ENCODE peak calls at places on chromosome 22, in nine cellular contexts. J is GM12878, Y is stomach, G is GM23338, T is HCT116, V is sigmoid colon, B is K562, U is transverse colon, E is prostate gland. A is an unnamed sample.

GRCh38 chr22:23180301-23180892 is at the start of gene BCR:
- DNase-seq in E (peak), U (peak), Y (peak), J (no peak), T (peak), B (peak), G (peak), V (peak), A (peak)

GRCh38 chr22:28029201-28029948 is 110.3 kb upstream of the PITPNB start:
- DNase-seq in T (no peak), Y (peak), U (peak), J (no peak), V (no peak), G (peak), E (peak), B (no peak), A (no peak)

GRCh38 chr22:17627961-17628303 is 617 bp downstream of the ATP6V1E1 start:
- DNase-seq in G (peak), Y (no peak), J (no peak), V (no peak), B (no peak), T (no peak), E (no peak), U (no peak), A (no peak)

GRCh38 chr22:35630387-35630793 is 13.3 kb upstream of the MB start:
- DNase-seq in B (no peak), G (peak), T (peak), Y (no peak), V (peak), E (no peak), U (no peak), J (no peak), A (no peak)

GRCh38 chr22:17951315-17951714 is 73.0 kb downstream of the MICAL3 start:
- DNase-seq in U (no peak), J (no peak), V (no peak), T (no peak), G (no peak), B (no peak), E (no peak), Y (no peak), A (no peak)

GRCh38 chr22:28105396-28105795 is 186.3 kb upstream of the PITPNB start:
- DNase-seq in V (no peak), E (no peak), T (no peak), J (no peak), Y (no peak), B (no peak), U (no peak), G (no peak), A (no peak)

GRCh38 chr22:40121463-40121862 is 56.3 kb upstream of the TNRC6B start:
- DNase-seq in E (no peak), J (no peak), U (peak), V (no peak), T (no peak), G (no peak), B (no peak), Y (peak), A (no peak)

GRCh38 chr22:19448076-19448607 is 631 bp upstream of the C22orf39 start:
- DNase-seq in E (peak), V (peak), G (peak), T (no peak), J (no peak), U (peak), B (peak), Y (peak), A (peak)

GRCh38 chr22:47384977-47385376 is 622.5 kb downstream of the TBC1D22A start:
- DNase-seq in U (no peak), B (no peak), G (no peak), T (no peak), E (no peak), J (no peak), V (peak), Y (no peak), A (no peak)

GRCh38 chr22:35761037-35761436 is 43.4 kb downstream of the APOL5 start:
- DNase-seq in T (peak), G (peak), E (no peak), Y (no peak), V (no peak), B (peak), J (no peak), U (no peak), A (no peak)

GRCh38 chr22:23862103-23862502 is 4.4 kb downstream of the SLC2A11 start:
- DNase-seq in B (peak), E (peak), G (peak), J (no peak), V (no peak), T (peak), Y (no peak), U (no peak), A (no peak)

GRCh38 chr22:20080776-20081654 is 974 bp downstream of the DGCR8 start:
- DNase-seq in T (no peak), E (no peak), G (peak), J (no peak), B (peak), Y (no peak), U (peak), V (no peak), A (no peak)

GRCh38 chr22:23827351-23827995 is 11.3 kb downstream of the DERL3 start:
- DNase-seq in E (no peak), J (no peak), B (no peak), U (no peak), Y (no peak), V (peak), G (no peak), T (no peak), A (no peak)

GRCh38 chr22:47411006-47411405 is 648.6 kb downstream of the TBC1D22A start:
- DNase-seq in E (no peak), J (no peak), Y (no peak), B (no peak), T (no peak), G (no peak), V (no peak), U (no peak), A (no peak)

GRCh38 chr22:21832291-21833290 is 34.9 kb downstream of the MAPK1 start:
- DNase-seq in E (no peak), B (peak), Y (no peak), U (no peak), T (no peak), V (no peak), G (peak), J (no peak), A (no peak)

GRCh38 chr22:16953206-16954059 is 54.6 kb downstream of the GAB4 start:
- DNase-seq in E (no peak), B (no peak), T (no peak), Y (no peak), G (no peak), J (no peak), V (no peak), U (no peak), A (no peak)

GRCh38 chr22:23840026-23840425 is 1.2 kb upstream of the DERL3 start:
- DNase-seq in E (no peak), V (no peak), T (no peak), Y (no peak), G (no peak), B (no peak), J (no peak), U (no peak), A (no peak)

GRCh38 chr22:19515654-19516377 is 8.4 kb downstream of the CLDN5 start:
- DNase-seq in J (no peak), T (no peak), G (no peak), Y (no peak), B (no peak), U (no peak), E (no peak), V (no peak), A (no peak)

GRCh38 chr22:30015846-30016245 is 64.4 kb upstream of the HORMAD2 start:
- DNase-seq in G (no peak), T (no peak), Y (no peak), E (no peak), J (no peak), U (no peak), B (no peak), V (no peak), A (no peak)

GRCh38 chr22:40535189-40535512 is 101.4 kb downstream of the MRTFA start:
- DNase-seq in V (no peak), G (no peak), Y (no peak), B (no peak), E (no peak), J (no peak), T (no peak), U (no peak), A (no peak)

GRCh38 chr22:28034760-28035401 is 115.8 kb upstream of the PITPNB start:
- DNase-seq in B (peak), T (no peak), Y (peak), E (peak), U (peak), J (no peak), G (no peak), V (peak), A (no peak)

GRCh38 chr22:39773976-39774539 is 119.5 kb downstream of the ENTHD1 start:
- DNase-seq in B (peak), U (peak), V (no peak), Y (no peak), E (peak), J (peak), T (no peak), G (no peak), A (peak)

GRCh38 chr22:27642104-27642800 is 159.3 kb downstream of the MN1 start:
- DNase-seq in T (no peak), J (no peak), B (no peak), G (no peak), E (no peak), U (no peak), Y (no peak), V (no peak), A (no peak)

GRCh38 chr22:48357196-48357595 is 1470.5 kb downstream of the BRD1 start:
- DNase-seq in G (peak), E (no peak), V (peak), J (no peak), Y (no peak), B (no peak), T (no peak), U (no peak), A (no peak)

GRCh38 chr22:49748514-49748913 is 79.2 kb downstream of the BRD1 start:
- DNase-seq in T (no peak), V (no peak), E (no peak), G (no peak), Y (no peak), U (no peak), B (no peak), J (no peak), A (no peak)

GRCh38 chr22:49747130-49747529 is 80.5 kb downstream of the BRD1 start:
- DNase-seq in E (no peak), V (no peak), T (no peak), Y (no peak), G (no peak), U (no peak), B (no peak), J (no peak), A (no peak)

GRCh38 chr22:49634006-49634772 is 193.5 kb downstream of the BRD1 start:
- DNase-seq in Y (no peak), V (no peak), J (no peak), T (no peak), E (no peak), B (no peak), G (no peak), U (no peak), A (no peak)

GRCh38 chr22:41289681-41290080 is 3.7 kb upstream of the RANGAP1 start:
- DNase-seq in B (no peak), E (no peak), T (no peak), G (no peak), Y (no peak), J (no peak), U (no peak), V (no peak), A (no peak)

GRCh38 chr22:19522190-19522880 is 1.9 kb downstream of the CLDN5 start:
- DNase-seq in U (no peak), E (no peak), G (no peak), T (no peak), J (no peak), V (no peak), B (no peak), Y (no peak), A (no peak)

GRCh38 chr22:36862251-36863242 is 1.7 kb downstream of the NCF4 start:
- DNase-seq in U (peak), E (no peak), B (no peak), T (no peak), Y (peak), G (no peak), J (peak), V (peak), A (peak)

GRCh38 chr22:36860017-36860416 is 789 bp upstream of the NCF4 start:
- DNase-seq in E (peak), G (no peak), J (no peak), T (no peak), B (no peak), U (no peak), Y (no peak), V (peak), A (no peak)

GRCh38 chr22:36860438-36860820 is 377 bp upstream of the NCF4 start:
- DNase-seq in Y (no peak), G (no peak), J (no peak), V (no peak), T (no peak), B (no peak), E (no peak), U (no peak), A (no peak)

GRCh38 chr22:36858966-36859365 is 1.8 kb upstream of the NCF4 start:
- DNase-seq in G (no peak), E (no peak), T (no peak), Y (no peak), U (no peak), J (no peak), B (no peak), V (no peak), A (no peak)

DNA sequence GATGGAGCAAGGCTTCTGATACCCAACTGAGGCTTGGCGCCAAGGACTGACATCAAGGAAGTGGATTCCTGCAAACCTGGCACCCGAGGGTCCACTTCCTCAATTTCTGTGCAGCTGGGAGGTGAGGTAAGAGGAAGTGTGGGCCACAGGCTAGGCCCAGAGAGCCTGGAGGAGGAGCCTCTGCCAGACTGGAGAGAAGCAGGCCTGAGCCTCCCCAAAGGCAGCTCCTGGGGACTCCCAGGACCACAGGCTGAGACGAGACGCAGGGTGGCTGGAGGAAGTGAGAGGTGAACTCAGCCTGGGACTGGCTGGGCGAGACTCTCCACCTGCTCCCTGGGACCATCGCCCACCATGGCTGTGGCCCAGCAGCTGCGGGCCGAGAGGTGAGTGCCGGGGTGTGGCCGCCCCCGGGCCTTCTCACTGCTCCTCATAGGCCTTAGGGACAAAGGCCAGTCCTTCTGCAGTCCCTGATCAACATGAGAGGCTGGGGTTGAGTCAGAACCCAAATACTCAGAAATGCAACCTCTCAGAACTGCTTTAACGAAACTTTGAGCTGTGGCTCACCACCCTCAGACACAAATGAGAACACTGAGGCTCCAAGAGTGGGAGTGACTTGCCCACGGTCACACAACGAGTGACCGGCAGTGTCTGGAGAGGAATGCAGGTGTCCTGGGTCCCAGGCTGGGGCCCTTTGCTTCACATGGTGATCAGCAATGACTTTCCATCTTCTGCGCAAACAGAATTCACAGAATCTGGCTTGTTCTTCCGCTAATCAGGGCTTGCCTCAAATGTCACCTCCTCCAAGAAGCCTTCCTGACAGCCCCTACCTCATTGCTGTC is at the start of gene NCF4:
- DNase-seq in Y (peak), E (peak), J (peak), V (peak), U (peak), G (no peak), B (no peak), T (no peak), A (peak)
- TF ChIP-seq POLR2AphosphoS5 in Y (no peak), E (no peak), J (peak), V (no peak), U (peak), G (no peak), B (no peak), T (no peak), A (peak)

GRCh38 chr22:31107206-31108118 is at the start of gene SELENOM:
- DNase-seq in B (peak), G (peak), V (peak), E (peak), T (peak), J (peak), U (peak), Y (peak), A (peak)
- TF ChIP-seq POLR2AphosphoS5 in B (no peak), G (peak), V (peak), E (peak), T (peak), J (peak), U (peak), Y (peak), A (no peak)

GRCh38 chr22:38353142-38353629 is 36.0 kb upstream of the CSNK1E start:
- DNase-seq in Y (peak), V (peak), E (peak), U (peak), J (no peak), T (peak), G (peak), B (peak), A (peak)
- TF ChIP-seq POLR2AphosphoS5 in Y (no peak), V (no peak), E (peak), U (peak), J (no peak), T (peak), G (peak), B (no peak), A (no peak)

GRCh38 chr22:25120093-25120561 is 79.5 kb upstream of the CRYBB3 start:
- DNase-seq in Y (peak), G (peak), J (no peak), U (peak), V (no peak), T (peak), B (no peak), E (peak), A (no peak)
- TF ChIP-seq POLR2AphosphoS5 in Y (no peak), G (no peak), J (no peak), U (no peak), V (no peak), T (no peak), B (no peak), E (peak), A (no peak)

GRCh38 chr22:45268167-45268957 is 16.4 kb upstream of the UPK3A start:
- DNase-seq in J (no peak), Y (peak), B (no peak), V (no peak), U (peak), E (no peak), T (no peak), G (peak), A (no peak)
- TF ChIP-seq POLR2AphosphoS5 in J (no peak), Y (no peak), B (no peak), V (no peak), U (no peak), E (no peak), T (no peak), G (peak), A (no peak)

GRCh38 chr22:31099841-31100761 is 7.3 kb downstream of the SELENOM start:
- DNase-seq in T (no peak), J (no peak), G (no peak), B (no peak), U (no peak), V (peak), E (no peak), Y (no peak), A (no peak)

GRCh38 chr22:31096637-31097274 is 10.6 kb downstream of the SELENOM start:
- DNase-seq in J (no peak), T (no peak), U (no peak), Y (no peak), G (peak), V (no peak), B (no peak), E (no peak), A (no peak)

GRCh38 chr22:31099386-31099785 is 8.0 kb downstream of the SELENOM start:
- DNase-seq in Y (no peak), B (no peak), E (no peak), J (no peak), U (no peak), T (no peak), V (no peak), G (no peak), A (no peak)

GRCh38 chr22:31097941-31098632 is 9.3 kb downstream of the SELENOM start:
- DNase-seq in Y (no peak), T (no peak), V (no peak), E (no peak), B (no peak), U (no peak), J (no peak), G (peak), A (no peak)

GRCh38 chr22:31098633-31099110 is 8.7 kb downstream of the SELENOM start:
- DNase-seq in V (peak), B (peak), Y (peak), U (peak), G (peak), T (no peak), E (no peak), J (no peak), A (no peak)
- TF ChIP-seq POLR2AphosphoS5 in V (peak), B (no peak), Y (no peak), U (no peak), G (peak), T (no peak), E (no peak), J (no peak), A (no peak)

GRCh38 chr22:46237453-46238158 is 12.5 kb downstream of the CDPF1 start:
- DNase-seq in B (no peak), Y (no peak), E (no peak), G (no peak), V (no peak), U (no peak), T (no peak), J (no peak), A (no peak)
- TF ChIP-seq POLR2AphosphoS5 in B (no peak), Y (no peak), E (no peak), G (no peak), V (no peak), U (no peak), T (no peak), J (no peak), A (no peak)

GRCh38 chr22:43152355-43153071 is 1.2 kb downstream of the TSPO start:
- DNase-seq in T (no peak), B (no peak), U (peak), E (peak), G (no peak), Y (peak), J (no peak), V (peak), A (no peak)
- TF ChIP-seq POLR2AphosphoS5 in T (peak), B (no peak), U (peak), E (peak), G (no peak), Y (no peak), J (no peak), V (no peak), A (no peak)